ENCODE peak calls at places on chromosomes 11 and 22, in seven cellular contexts. One of them, this sample, is unnamed. For H3K36me3 and H3K4me1, the result is how much of the 10 kb centered on the place peaks cover.

GRCh38 chr22:45631140-45631539 is 40.5 kb upstream of the ATXN10 start:
- DNase-seq in suprapubic skin: no peak
- DNase-seq in heart left ventricle: no peak
- DNase-seq in Panc1: no peak
- DNase-seq in pancreas: no peak
- DNase-seq in fibroblast of lung: no peak
- DNase-seq in heart right ventricle: no peak
- DNase-seq in this sample: no peak

GRCh38 chr11:123186291-123186690 is 8.8 kb downstream of the CLMP start:
- DNase-seq in suprapubic skin: no peak
- DNase-seq in heart left ventricle: no peak
- DNase-seq in Panc1: no peak
- DNase-seq in pancreas: no peak
- DNase-seq in fibroblast of lung: no peak
- DNase-seq in heart right ventricle: no peak
- DNase-seq in this sample: no peak

GRCh38 chr11:69636870-69637600 is 3.9 kb upstream of the CCND1 start:
- DNase-seq in suprapubic skin: no peak
- DNase-seq in heart left ventricle: no peak
- DNase-seq in Panc1: no peak
- DNase-seq in pancreas: no peak
- DNase-seq in fibroblast of lung: no peak
- DNase-seq in heart right ventricle: no peak
- DNase-seq in this sample: no peak

GRCh38 chr11:66676279-66676919 is 1.3 kb downstream of the RBM4B start:
- DNase-seq in suprapubic skin: no peak
- DNase-seq in heart left ventricle: no peak
- DNase-seq in Panc1: no peak
- DNase-seq in pancreas: no peak
- DNase-seq in fibroblast of lung: no peak
- DNase-seq in heart right ventricle: no peak
- DNase-seq in this sample: no peak

GRCh38 chr11:88418508-88418907 is 81.0 kb upstream of the CTSC start:
- DNase-seq in suprapubic skin: no peak
- DNase-seq in heart left ventricle: no peak
- DNase-seq in Panc1: no peak
- DNase-seq in pancreas: no peak
- DNase-seq in fibroblast of lung: no peak
- DNase-seq in heart right ventricle: no peak
- DNase-seq in this sample: no peak

GRCh38 chr11:63505857-63506528 is at the start of gene LGALS12:
- DNase-seq in suprapubic skin: no peak
- DNase-seq in heart left ventricle: no peak
- DNase-seq in Panc1: no peak
- DNase-seq in pancreas: no peak
- DNase-seq in fibroblast of lung: peak
- DNase-seq in heart right ventricle: no peak
- DNase-seq in this sample: no peak

GRCh38 chr22:48501231-48501750 is 1326.4 kb downstream of the BRD1 start:
- DNase-seq in suprapubic skin: no peak
- DNase-seq in heart left ventricle: no peak
- DNase-seq in Panc1: no peak
- DNase-seq in pancreas: no peak
- DNase-seq in fibroblast of lung: no peak
- DNase-seq in heart right ventricle: no peak
- DNase-seq in this sample: no peak

GRCh38 chr11:57349491-57350274 is 11.5 kb downstream of the P2RX3 start:
- DNase-seq in suprapubic skin: peak
- DNase-seq in heart left ventricle: peak
- DNase-seq in Panc1: no peak
- DNase-seq in pancreas: no peak
- DNase-seq in fibroblast of lung: peak
- DNase-seq in heart right ventricle: peak
- DNase-seq in this sample: peak

GRCh38 chr22:47043835-47044721 is 281.6 kb downstream of the TBC1D22A start:
- DNase-seq in suprapubic skin: peak
- DNase-seq in heart left ventricle: peak
- DNase-seq in Panc1: no peak
- DNase-seq in pancreas: peak
- DNase-seq in fibroblast of lung: peak
- DNase-seq in heart right ventricle: peak
- DNase-seq in this sample: no peak

GRCh38 chr11:125951731-125952130 is 5.9 kb downstream of the VSIG10L2 start:
- DNase-seq in suprapubic skin: no peak
- DNase-seq in heart left ventricle: no peak
- DNase-seq in Panc1: no peak
- DNase-seq in pancreas: no peak
- DNase-seq in fibroblast of lung: no peak
- DNase-seq in heart right ventricle: peak
- DNase-seq in this sample: no peak

GRCh38 chr11:129849447-129850130 is 33.9 kb downstream of the TMEM45B start:
- DNase-seq in suprapubic skin: no peak
- DNase-seq in heart left ventricle: no peak
- DNase-seq in Panc1: no peak
- DNase-seq in pancreas: no peak
- DNase-seq in fibroblast of lung: no peak
- DNase-seq in heart right ventricle: no peak
- DNase-seq in this sample: no peak

GRCh38 chr11:128905345-128906184 is 14.4 kb downstream of the KCNJ5 start:
- DNase-seq in suprapubic skin: no peak
- DNase-seq in heart left ventricle: peak
- DNase-seq in Panc1: no peak
- DNase-seq in pancreas: peak
- DNase-seq in fibroblast of lung: peak
- DNase-seq in heart right ventricle: no peak
- DNase-seq in this sample: no peak

GRCh38 chr11:12017865-12018453 is 9.5 kb upstream of the DKK3 start:
- DNase-seq in suprapubic skin: no peak
- DNase-seq in heart left ventricle: peak
- DNase-seq in Panc1: no peak
- DNase-seq in pancreas: no peak
- DNase-seq in fibroblast of lung: peak
- DNase-seq in heart right ventricle: no peak
- DNase-seq in this sample: no peak

GRCh38 chr11:45801723-45802315 is 3.1 kb upstream of the SLC35C1 start:
- DNase-seq in suprapubic skin: no peak
- DNase-seq in heart left ventricle: no peak
- DNase-seq in Panc1: no peak
- DNase-seq in pancreas: no peak
- DNase-seq in fibroblast of lung: no peak
- DNase-seq in heart right ventricle: no peak
- DNase-seq in this sample: no peak

GRCh38 chr22:19519041-19519926 is 4.9 kb downstream of the CLDN5 start:
- DNase-seq in suprapubic skin: no peak
- DNase-seq in heart left ventricle: no peak
- DNase-seq in Panc1: no peak
- DNase-seq in pancreas: no peak
- DNase-seq in fibroblast of lung: no peak
- DNase-seq in heart right ventricle: no peak
- DNase-seq in this sample: no peak

GRCh38 chr11:1825785-1826451 is 8.9 kb upstream of the SYT8 start:
- DNase-seq in suprapubic skin: no peak
- DNase-seq in heart left ventricle: no peak
- DNase-seq in Panc1: no peak
- DNase-seq in pancreas: no peak
- DNase-seq in fibroblast of lung: no peak
- DNase-seq in heart right ventricle: peak
- DNase-seq in this sample: no peak

GRCh38 chr22:42383851-42384417 is 48.3 kb downstream of the NFAM1 start:
- DNase-seq in suprapubic skin: no peak
- DNase-seq in heart left ventricle: no peak
- DNase-seq in Panc1: no peak
- DNase-seq in pancreas: no peak
- DNase-seq in fibroblast of lung: no peak
- DNase-seq in heart right ventricle: no peak
- DNase-seq in this sample: no peak
- H3K36me3 ChIP-seq in suprapubic skin: under half
- H3K36me3 ChIP-seq in heart left ventricle: under half
- H3K36me3 ChIP-seq in Panc1: under half
- H3K36me3 ChIP-seq in pancreas: under half
- H3K36me3 ChIP-seq in fibroblast of lung: under half
- H3K36me3 ChIP-seq in heart right ventricle: under half
- H3K36me3 ChIP-seq in this sample: under half

GRCh38 chr11:33319965-33320813 is 63.0 kb downstream of the HIPK3 start:
- DNase-seq in suprapubic skin: no peak
- DNase-seq in heart left ventricle: no peak
- DNase-seq in Panc1: no peak
- DNase-seq in pancreas: no peak
- DNase-seq in fibroblast of lung: no peak
- DNase-seq in heart right ventricle: no peak
- DNase-seq in this sample: no peak

GRCh38 chr11:33317662-33318061 is 60.5 kb downstream of the HIPK3 start:
- DNase-seq in suprapubic skin: no peak
- DNase-seq in heart left ventricle: no peak
- DNase-seq in Panc1: no peak
- DNase-seq in pancreas: no peak
- DNase-seq in fibroblast of lung: peak
- DNase-seq in heart right ventricle: no peak
- DNase-seq in this sample: no peak

GRCh38 chr11:33323421-33323820 is 66.2 kb downstream of the HIPK3 start:
- DNase-seq in suprapubic skin: no peak
- DNase-seq in heart left ventricle: no peak
- DNase-seq in Panc1: no peak
- DNase-seq in pancreas: no peak
- DNase-seq in fibroblast of lung: no peak
- DNase-seq in heart right ventricle: no peak
- DNase-seq in this sample: no peak

GRCh38 chr11:33321483-33321882 is 64.3 kb downstream of the HIPK3 start:
- DNase-seq in suprapubic skin: no peak
- DNase-seq in heart left ventricle: no peak
- DNase-seq in Panc1: no peak
- DNase-seq in pancreas: no peak
- DNase-seq in fibroblast of lung: no peak
- DNase-seq in heart right ventricle: no peak
- DNase-seq in this sample: no peak

DNA sequence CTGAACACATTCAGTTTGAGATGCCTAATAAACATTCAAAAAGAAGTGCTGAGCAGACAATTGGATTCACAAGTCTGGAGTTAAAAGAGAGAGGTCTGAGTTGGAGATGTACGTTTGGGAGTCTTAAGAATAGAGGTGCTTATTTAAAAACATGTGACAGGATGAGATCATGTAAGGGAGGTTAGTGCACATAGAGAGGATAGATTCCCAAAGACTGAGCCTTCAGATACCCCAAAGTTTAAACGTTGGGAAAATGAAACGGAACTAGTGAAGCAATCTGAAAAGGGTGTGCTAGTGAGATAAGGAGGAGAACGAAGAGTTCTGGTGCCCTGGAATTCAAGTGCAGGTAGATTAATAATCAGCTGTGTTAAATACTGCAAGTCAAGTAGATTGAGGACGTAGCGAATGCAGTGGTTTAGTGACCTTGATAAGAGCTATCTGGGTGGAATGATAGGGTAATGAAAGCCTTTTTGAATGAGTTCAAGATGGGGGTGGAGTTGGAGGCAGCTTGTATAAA is 63.7 kb downstream of the HIPK3 start:
- DNase-seq in suprapubic skin: no peak
- DNase-seq in heart left ventricle: no peak
- DNase-seq in Panc1: no peak
- DNase-seq in pancreas: no peak
- DNase-seq in fibroblast of lung: peak
- DNase-seq in heart right ventricle: no peak
- DNase-seq in this sample: no peak
- H3K27ac ChIP-seq in suprapubic skin: no peak
- H3K27ac ChIP-seq in heart left ventricle: peak
- H3K27ac ChIP-seq in Panc1: no peak
- H3K27ac ChIP-seq in pancreas: peak
- H3K27ac ChIP-seq in fibroblast of lung: no peak
- H3K27ac ChIP-seq in heart right ventricle: no peak
- H3K27ac ChIP-seq in this sample: no peak

DNA sequence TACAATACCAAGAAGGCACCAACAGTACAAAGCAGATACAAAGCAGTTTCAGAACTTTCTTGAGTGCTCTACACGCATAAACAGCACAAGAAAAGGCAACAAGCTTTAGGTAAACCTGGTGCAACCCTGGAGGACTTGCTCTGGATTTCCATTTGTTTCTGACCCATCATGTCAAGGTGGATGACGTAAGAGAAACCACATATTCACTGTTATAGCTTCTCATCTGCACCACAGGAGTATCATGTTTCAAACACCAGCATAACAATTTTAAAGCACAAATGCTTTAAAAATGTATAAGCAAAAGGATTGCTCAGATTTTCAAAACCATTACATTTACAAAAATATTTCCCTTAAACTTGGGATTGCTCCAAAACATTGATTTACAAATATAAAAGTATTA is 25.0 kb upstream of the YPEL1 start:
- DNase-seq in suprapubic skin: no peak
- DNase-seq in heart left ventricle: no peak
- DNase-seq in Panc1: no peak
- DNase-seq in pancreas: no peak
- DNase-seq in fibroblast of lung: peak
- DNase-seq in heart right ventricle: no peak
- DNase-seq in this sample: no peak
- H3K4me1 ChIP-seq in suprapubic skin: under half
- H3K4me1 ChIP-seq in heart left ventricle: under half
- H3K4me1 ChIP-seq in Panc1: under half
- H3K4me1 ChIP-seq in pancreas: under half
- H3K4me1 ChIP-seq in fibroblast of lung: under half
- H3K4me1 ChIP-seq in heart right ventricle: under half
- H3K4me1 ChIP-seq in this sample: under half

GRCh38 chr11:59659981-59660380 is 8.9 kb downstream of the PATL1 start:
- DNase-seq in suprapubic skin: no peak
- DNase-seq in heart left ventricle: no peak
- DNase-seq in Panc1: no peak
- DNase-seq in pancreas: no peak
- DNase-seq in fibroblast of lung: no peak
- DNase-seq in heart right ventricle: no peak
- DNase-seq in this sample: no peak

GRCh38 chr11:59654893-59655292 is 13.9 kb downstream of the PATL1 start:
- DNase-seq in suprapubic skin: no peak
- DNase-seq in heart left ventricle: no peak
- DNase-seq in Panc1: no peak
- DNase-seq in pancreas: no peak
- DNase-seq in fibroblast of lung: no peak
- DNase-seq in heart right ventricle: no peak
- DNase-seq in this sample: no peak

GRCh38 chr11:59658036-59658435 is 10.8 kb downstream of the PATL1 start:
- DNase-seq in suprapubic skin: no peak
- DNase-seq in heart left ventricle: no peak
- DNase-seq in Panc1: no peak
- DNase-seq in pancreas: no peak
- DNase-seq in fibroblast of lung: no peak
- DNase-seq in heart right ventricle: no peak
- DNase-seq in this sample: no peak

DNA sequence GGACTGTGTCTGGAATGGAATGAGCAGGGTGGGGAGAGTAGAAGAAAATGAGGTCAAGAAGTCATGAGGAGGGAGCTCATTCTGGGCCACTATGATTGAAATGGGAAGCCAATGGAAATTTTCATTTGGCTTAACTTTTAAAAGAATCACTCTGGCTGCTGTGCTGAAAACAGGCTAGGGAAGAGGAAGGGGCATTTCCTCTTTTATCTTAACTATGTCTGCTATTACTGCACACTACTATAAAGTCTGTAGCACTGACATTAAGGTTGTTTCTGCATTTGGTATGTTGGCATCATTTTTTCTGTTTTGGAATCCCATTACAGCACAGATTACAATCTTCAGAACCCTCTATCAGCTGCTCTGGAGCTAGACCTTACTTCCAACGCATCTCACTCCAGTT is 8.2 kb downstream of the PATL1 start:
- DNase-seq in suprapubic skin: no peak
- DNase-seq in heart left ventricle: no peak
- DNase-seq in Panc1: no peak
- DNase-seq in pancreas: no peak
- DNase-seq in fibroblast of lung: no peak
- DNase-seq in heart right ventricle: no peak
- DNase-seq in this sample: no peak
- H3K36me3 ChIP-seq in suprapubic skin: half or more
- H3K36me3 ChIP-seq in heart left ventricle: under half
- H3K36me3 ChIP-seq in Panc1: half or more
- H3K36me3 ChIP-seq in pancreas: under half
- H3K36me3 ChIP-seq in fibroblast of lung: under half
- H3K36me3 ChIP-seq in heart right ventricle: half or more
- H3K36me3 ChIP-seq in this sample: under half